ENCODE peak calls at places on chromosomes 11 and 22, in six cellular contexts. X is neuronal stem cell, F is mesenchymal stem cell, E is IMR-90, N is H9, U is H1. Q is an unnamed sample.

GRCh38 chr22:48244388-48245118 is 1482.1 kb downstream of the TBC1D22A start:
- DNase-seq in E (no peak), X (no peak), N (peak), F (no peak), U (peak), Q (no peak)

GRCh38 chr11:88103337-88104206 is 71.7 kb downstream of the RAB38 start:
- DNase-seq in E (peak), U (peak), N (peak), F (peak), X (peak), Q (peak)

GRCh38 chr11:124740277-124740882 is 638 bp downstream of the NRGN start:
- DNase-seq in U (no peak), N (peak), E (no peak), F (no peak), X (no peak), Q (no peak)

GRCh38 chr11:67691149-67691548 is 16.7 kb upstream of the ALDH3B2 start:
- DNase-seq in N (no peak), E (no peak), X (no peak), F (no peak), U (no peak), Q (peak)

GRCh38 chr11:103091024-103091423 is 936 bp downstream of the DCUN1D5 start:
- DNase-seq in N (no peak), X (peak), U (no peak), E (peak), F (peak), Q (no peak)

GRCh38 chr22:41925783-41926460 is 684 bp downstream of the TNFRSF13C start:
- DNase-seq in X (no peak), U (peak), N (peak), F (peak), E (peak), Q (peak)

GRCh38 chr22:49951001-49951677 is 9.4 kb upstream of the PIM3 start:
- DNase-seq in U (no peak), F (no peak), N (peak), X (no peak), E (peak), Q (peak)

GRCh38 chr11:22192642-22193347 is at the start of gene ANO5:
- DNase-seq in E (no peak), U (peak), F (no peak), X (peak), N (peak), Q (peak)

GRCh38 chr11:88814076-88814475 is 251.7 kb downstream of the GRM5 start:
- DNase-seq in F (no peak), X (no peak), N (no peak), U (no peak), E (no peak), Q (no peak)

GRCh38 chr11:94737171-94737611 is 31.0 kb upstream of the AMOTL1 start:
- DNase-seq in U (no peak), N (no peak), F (peak), E (peak), X (no peak), Q (peak)

GRCh38 chr11:95371147-95371546 is 140.1 kb upstream of the SESN3 start:
- DNase-seq in F (no peak), N (no peak), E (no peak), X (no peak), U (no peak), Q (no peak)

GRCh38 chr11:88819616-88820015 is 246.2 kb downstream of the GRM5 start:
- DNase-seq in F (no peak), U (no peak), E (no peak), N (no peak), X (no peak), Q (no peak)

GRCh38 chr11:134275534-134276395 is at the start of gene GLB1L3:
- DNase-seq in U (peak), X (no peak), E (no peak), N (peak), F (peak), Q (peak)

GRCh38 chr11:93073508-93074280 is 104.2 kb downstream of the MTNR1B start:
- DNase-seq in E (no peak), N (peak), U (no peak), F (no peak), X (no peak), Q (no peak)
- H2BK5ac ChIP-seq in E (no peak), N (no peak), U (peak), F (no peak), X (no peak), Q (no peak)

GRCh38 chr11:19562156-19562555 is 150.5 kb upstream of the NAV2 start:
- DNase-seq in N (no peak), E (no peak), X (no peak), U (no peak), F (no peak), Q (no peak)
- H4K91ac ChIP-seq in N (no peak), E (no peak), X (no peak), U (no peak), F (no peak), Q (no peak)

GRCh38 chr11:9923280-9923679 is 259.4 kb downstream of the SWAP70 start:
- DNase-seq in N (no peak), F (no peak), X (no peak), U (no peak), E (no peak), Q (no peak)

GRCh38 chr11:9927670-9928069 is 263.8 kb downstream of the SWAP70 start:
- DNase-seq in E (no peak), X (no peak), F (no peak), U (no peak), N (no peak), Q (no peak)

DNA sequence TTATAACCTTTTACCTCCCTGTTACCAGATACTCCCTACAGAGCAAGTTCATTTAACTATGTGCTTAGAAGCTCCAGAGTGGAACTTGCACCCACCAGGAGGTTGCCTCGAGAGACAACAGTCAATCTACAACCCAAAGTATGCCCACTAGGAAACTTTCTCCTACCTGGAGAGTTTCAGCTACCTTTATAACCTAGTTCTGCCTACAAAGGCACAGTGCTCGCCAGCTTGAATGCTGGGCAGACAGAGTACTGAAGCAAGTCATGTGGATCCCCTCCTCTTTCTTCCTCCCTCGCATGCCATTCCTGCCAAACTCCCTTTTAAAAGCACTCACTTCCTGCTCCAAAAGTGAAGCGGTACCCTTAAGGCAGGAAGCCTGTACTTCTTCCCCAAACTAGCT is 258.9 kb downstream of the SWAP70 start:
- DNase-seq in N (peak), U (peak), E (no peak), F (peak), X (no peak), Q (no peak)
- H2BK5ac ChIP-seq in N (no peak), U (peak), E (no peak), F (no peak), X (no peak), Q (no peak)

GRCh38 chr11:2222479-2222878 is 47.9 kb downstream of the ASCL2 start:
- DNase-seq in N (no peak), F (no peak), E (no peak), X (no peak), U (no peak), Q (no peak)

GRCh38 chr11:2223153-2223794 is 47.1 kb downstream of the ASCL2 start:
- DNase-seq in F (no peak), E (no peak), X (no peak), N (peak), U (no peak), Q (no peak)

GRCh38 chr11:2221024-2221423 is 49.4 kb downstream of the ASCL2 start:
- DNase-seq in N (no peak), E (no peak), X (no peak), U (no peak), F (no peak), Q (no peak)

GRCh38 chr11:2220173-2220771 is 48.7 kb upstream of the TH start:
- DNase-seq in E (no peak), U (no peak), F (no peak), X (no peak), N (no peak), Q (peak)

DNA sequence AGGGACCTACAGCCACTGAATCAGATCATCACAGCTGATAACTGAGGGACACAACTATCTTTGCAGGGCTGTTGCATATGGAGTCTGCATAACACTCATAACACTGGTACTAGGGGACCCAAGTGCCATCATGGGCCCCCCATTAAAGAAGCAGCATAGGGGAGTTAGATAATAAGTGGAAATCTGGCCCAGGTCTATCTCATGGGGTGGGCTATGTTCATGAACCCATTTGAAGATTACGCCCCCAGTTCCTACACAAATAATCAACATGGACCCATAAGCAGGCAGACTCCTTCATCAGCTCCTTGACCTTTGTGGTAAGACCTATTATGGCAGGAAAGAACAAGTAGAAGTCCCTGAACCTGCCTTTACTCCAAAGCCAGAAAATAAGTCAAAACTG is 48.8 kb downstream of the ASCL2 start:
- DNase-seq in F (no peak), E (no peak), X (no peak), N (no peak), U (no peak), Q (no peak)
- H4K91ac ChIP-seq in F (no peak), E (no peak), X (no peak), N (no peak), U (no peak), Q (no peak)

GRCh38 chr22:39180566-39180965 is 28.1 kb upstream of the CBX7 start:
- DNase-seq in U (no peak), F (no peak), X (no peak), N (no peak), E (no peak), Q (no peak)

GRCh38 chr22:39179841-39180335 is 27.4 kb upstream of the CBX7 start:
- DNase-seq in N (peak), X (no peak), E (no peak), U (no peak), F (no peak), Q (no peak)

GRCh38 chr22:39177791-39178190 is 25.3 kb upstream of the CBX7 start:
- DNase-seq in E (no peak), U (no peak), X (no peak), N (no peak), F (no peak), Q (no peak)

GRCh38 chr22:39178206-39179111 is 26.0 kb upstream of the CBX7 start:
- DNase-seq in U (no peak), F (peak), X (no peak), N (no peak), E (peak), Q (no peak)

DNA sequence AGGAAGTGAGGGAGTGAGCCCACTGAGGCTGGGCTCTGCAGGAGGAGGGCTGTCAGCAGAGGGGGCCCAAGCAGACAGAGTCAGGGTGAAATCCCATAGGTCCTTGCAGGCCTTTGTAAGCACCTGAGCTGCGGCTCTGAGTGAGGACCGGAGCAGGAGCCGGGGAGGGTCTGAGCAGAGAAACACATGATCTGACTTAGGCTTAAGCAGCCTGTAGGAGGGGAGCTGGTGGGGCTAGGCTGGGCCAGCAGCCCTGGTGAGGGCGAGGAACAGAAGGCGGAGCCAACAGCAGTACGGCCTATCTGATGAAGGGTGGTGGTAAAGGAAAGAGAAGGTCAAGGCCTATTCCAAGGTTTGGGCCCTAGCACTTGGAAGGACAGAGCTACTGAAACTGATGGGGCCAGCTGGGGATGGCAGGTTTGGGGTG is 26.9 kb upstream of the CBX7 start:
- DNase-seq in E (no peak), F (no peak), X (no peak), U (peak), N (peak), Q (no peak)
- H2BK5ac ChIP-seq in E (no peak), F (no peak), X (no peak), U (peak), N (no peak), Q (no peak)

GRCh38 chr22:27507066-27507715 is 294.4 kb downstream of the MN1 start:
- DNase-seq in F (no peak), N (no peak), E (no peak), U (no peak), X (no peak), Q (no peak)
- H4K91ac ChIP-seq in F (no peak), N (no peak), E (no peak), U (no peak), X (no peak), Q (no peak)